ENCODE peak calls at places on chromosomes 13 and 19, in seven cellular contexts. H is MM.1S, M is IMR-90, T is neuronal stem cell, Y is fibroblast of lung, N is PC-3, W is hepatocyte. X is an unnamed sample. For H3K4me1 and H3K36me3, the result is how much of the 10 kb centered on the place peaks cover.

GRCh38 chr13:27973956-27974662 is 5.0 kb upstream of the CDX2 start:
- DNase-seq in N (no peak), M (no peak), T (no peak), W (no peak), Y (no peak), H (no peak), X (no peak)

GRCh38 chr13:102002271-102002670 is 399.6 kb downstream of the FGF14 start:
- DNase-seq in N (no peak), Y (peak), M (no peak), T (no peak), W (no peak), H (no peak), X (no peak)

GRCh38 chr19:16067205-16067938 is 8.9 kb upstream of the TPM4 start:
- DNase-seq in T (no peak), Y (peak), H (no peak), N (peak), M (peak), W (no peak), X (no peak)

GRCh38 chr13:110018009-110018408 is 231.6 kb upstream of the IRS2 start:
- DNase-seq in W (no peak), T (no peak), Y (peak), M (peak), N (peak), H (no peak), X (no peak)

GRCh38 chr19:5063873-5064645 is 95.1 kb downstream of the KDM4B start:
- DNase-seq in Y (no peak), W (no peak), H (no peak), T (no peak), N (no peak), M (no peak), X (no peak)

GRCh38 chr13:99120751-99121150 is 79.9 kb upstream of the UBAC2 start:
- DNase-seq in H (no peak), M (no peak), Y (no peak), N (no peak), T (no peak), W (no peak), X (no peak)

GRCh38 chr13:48235100-48235813 is 2.3 kb downstream of the ITM2B start:
- DNase-seq in M (peak), Y (peak), T (no peak), N (peak), W (peak), H (no peak), X (peak)

GRCh38 chr13:99370476-99371272 is 63.5 kb upstream of the GPR183 start:
- DNase-seq in W (no peak), H (no peak), T (no peak), Y (no peak), M (no peak), N (no peak), X (no peak)

GRCh38 chr13:93925976-93926375 is 553.5 kb downstream of the DCT start:
- DNase-seq in W (no peak), M (no peak), Y (no peak), H (no peak), N (no peak), T (no peak), X (no peak)

GRCh38 chr13:94595006-94595942 is 678 bp downstream of the TGDS start:
- DNase-seq in Y (peak), M (peak), T (peak), W (peak), N (peak), H (peak), X (peak)

GRCh38 chr19:53183146-53183545 is 10.0 kb downstream of the ZNF665 start:
- DNase-seq in T (no peak), N (peak), M (peak), H (no peak), W (no peak), Y (peak), X (no peak)

GRCh38 chr19:33040994-33041827 is 23.5 kb downstream of the RHPN2 start:
- DNase-seq in T (no peak), N (peak), Y (peak), W (peak), H (no peak), M (no peak), X (no peak)

GRCh38 chr13:99432637-99433542 is 68.4 kb upstream of the TM9SF2 start:
- DNase-seq in W (peak), Y (peak), N (peak), T (peak), H (peak), M (peak), X (peak)

GRCh38 chr19:31316201-31316951 is 32.9 kb downstream of the TSHZ3 start:
- DNase-seq in Y (peak), T (peak), H (no peak), W (no peak), M (peak), N (no peak), X (peak)

GRCh38 chr13:67283602-67284001 is 53.5 kb upstream of the PCDH9 start:
- DNase-seq in T (no peak), N (peak), W (peak), H (no peak), M (peak), Y (peak), X (no peak)

GRCh38 chr13:40149611-40150283 is 494.3 kb downstream of the COG6 start:
- DNase-seq in M (peak), T (no peak), Y (peak), H (no peak), N (peak), W (peak), X (no peak)

GRCh38 chr13:20851844-20852402 is 50.6 kb downstream of the XPO4 start:
- DNase-seq in W (no peak), H (no peak), N (no peak), Y (no peak), M (no peak), T (no peak), X (no peak)

GRCh38 chr13:29540799-29541198 is 54.7 kb downstream of the SLC7A1 start:
- DNase-seq in N (no peak), Y (no peak), T (no peak), M (no peak), W (no peak), H (no peak), X (no peak)

GRCh38 chr13:85332595-85332994 is 466.6 kb downstream of the SLITRK6 start:
- DNase-seq in Y (no peak), N (peak), T (no peak), W (no peak), M (no peak), H (no peak), X (no peak)
- H3K4me1 ChIP-seq in Y (under half), N (under half), T (under half), W (under half), M (under half), H (under half), X (under half)

GRCh38 chr13:76929320-76929719 is 19.0 kb upstream of the ACOD1 start:
- DNase-seq in H (no peak), W (no peak), N (no peak), M (no peak), Y (no peak), T (no peak), X (no peak)
- H2AFZ ChIP-seq in H (no peak), W (no peak), N (no peak), M (no peak), Y (no peak), T (no peak), X (no peak)

DNA sequence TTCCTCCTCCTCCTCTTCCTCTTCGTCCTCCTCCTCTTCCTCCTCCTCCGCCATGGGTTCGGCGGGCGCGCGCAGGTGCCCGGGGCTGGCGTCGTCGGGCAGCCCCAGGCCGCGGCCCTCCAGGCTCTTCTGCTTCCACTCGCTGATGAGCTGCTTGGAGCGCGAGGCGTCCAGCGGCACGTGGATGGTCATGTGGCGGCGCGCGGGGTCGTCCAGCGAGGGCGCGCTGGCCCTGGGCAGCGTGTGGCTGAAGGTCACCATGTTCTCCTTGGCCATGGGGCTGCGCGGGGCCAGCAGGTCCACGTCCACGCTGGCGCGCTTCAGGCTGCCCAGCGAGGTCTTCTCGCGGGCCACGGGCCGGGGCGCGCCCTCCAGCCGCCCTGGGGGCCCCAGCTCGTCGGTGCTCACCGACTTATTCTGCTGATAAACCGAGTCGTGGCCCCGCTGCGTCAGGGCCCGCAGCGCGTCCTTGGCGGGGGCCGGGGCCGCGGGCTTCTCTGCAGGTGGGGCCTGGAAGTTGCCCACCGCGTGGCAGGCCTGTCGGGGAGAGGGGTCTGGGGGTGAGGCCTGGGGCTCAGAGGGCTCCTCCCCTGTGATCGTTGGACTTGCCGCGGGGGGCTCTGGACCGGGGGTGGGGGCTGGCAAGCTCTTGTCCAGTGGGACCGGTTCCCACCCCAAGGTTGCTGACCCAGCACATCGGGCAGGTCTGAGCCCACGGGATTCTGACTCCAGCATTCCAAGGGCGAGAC is 8.2 kb downstream of the PLPPR3 start:
- DNase-seq in W (no peak), M (no peak), N (no peak), Y (no peak), T (no peak), H (no peak), X (no peak)
- H3K36me3 ChIP-seq in W (under half), M (half or more), N (under half), Y (under half), T (half or more), H (under half), X (under half)

GRCh38 chr13:55569514-55569913 is 1571.2 kb upstream of the PRR20A start:
- DNase-seq in T (no peak), W (no peak), M (no peak), Y (no peak), H (no peak), N (no peak), X (no peak)
- H3K4me1 ChIP-seq in T (under half), W (under half), M (under half), Y (under half), H (under half), N (under half), X (under half)

GRCh38 chr13:113139580-113139979 is 17.0 kb downstream of the F10 start:
- DNase-seq in H (no peak), W (no peak), T (no peak), Y (no peak), M (no peak), N (no peak), X (no peak)

GRCh38 chr13:113138792-113139551 is 16.4 kb downstream of the F10 start:
- DNase-seq in H (peak), T (no peak), Y (no peak), W (peak), M (no peak), N (no peak), X (no peak)

GRCh38 chr13:113129921-113130750 is 7.5 kb downstream of the F10 start:
- DNase-seq in W (no peak), Y (peak), N (no peak), H (no peak), T (no peak), M (no peak), X (no peak)

GRCh38 chr13:113137656-113138292 is 15.2 kb downstream of the F10 start:
- DNase-seq in T (no peak), H (no peak), Y (no peak), W (no peak), M (no peak), N (no peak), X (peak)

DNA sequence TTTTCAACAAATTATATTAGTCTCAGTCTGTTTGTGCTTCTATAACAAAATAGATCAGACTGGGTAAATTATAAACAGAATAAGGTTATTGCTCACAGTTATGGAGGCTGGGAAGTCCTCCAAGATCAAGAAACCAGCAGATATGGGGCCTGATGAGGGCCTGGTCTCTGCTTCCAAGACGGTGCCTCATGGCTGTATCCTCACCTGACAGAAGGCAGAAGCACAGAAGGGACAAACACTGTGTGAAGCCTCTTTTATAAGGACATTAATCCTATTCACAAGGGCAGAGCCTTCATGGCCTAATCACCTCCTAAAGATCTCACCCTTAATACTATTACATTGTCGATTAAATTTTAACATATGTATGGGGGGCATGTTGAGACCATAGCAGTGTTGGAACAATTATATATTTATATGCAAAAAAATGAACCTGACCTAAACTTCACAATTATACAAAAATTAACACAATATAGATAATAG is 12.7 kb downstream of the F10 start:
- DNase-seq in N (no peak), M (no peak), T (no peak), W (no peak), Y (no peak), H (no peak), X (no peak)
- H2AFZ ChIP-seq in N (no peak), M (no peak), T (no peak), W (no peak), Y (no peak), H (no peak), X (no peak)

DNA sequence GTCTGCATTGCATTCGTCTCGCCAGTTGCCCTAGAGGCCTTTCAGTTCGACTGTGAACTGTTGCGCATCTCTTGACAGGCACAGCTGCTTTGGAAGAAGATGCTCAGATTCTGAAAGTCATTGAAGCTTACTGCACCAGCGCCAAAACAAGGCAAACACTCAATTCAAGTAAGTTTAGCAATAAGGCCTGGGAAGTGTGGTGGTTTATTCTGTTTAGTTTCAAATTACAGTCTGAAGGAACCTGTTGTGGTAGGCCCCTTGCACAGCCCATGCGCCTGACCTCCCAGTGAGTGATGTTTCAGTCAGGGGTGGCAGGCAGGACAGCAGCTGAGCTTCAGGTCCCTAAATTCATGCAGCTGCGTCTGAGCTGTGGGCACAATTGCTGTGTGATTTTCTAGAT is 32.2 kb upstream of the TEX29 start:
- DNase-seq in M (no peak), T (no peak), W (no peak), Y (no peak), H (no peak), N (no peak), X (no peak)
- H3K36me3 ChIP-seq in M (half or more), T (half or more), W (under half), Y (under half), H (under half), N (under half), X (under half)

GRCh38 chr19:35143818-35144217 is 763 bp downstream of the FXYD7 start:
- DNase-seq in T (no peak), Y (no peak), N (no peak), H (no peak), W (no peak), M (no peak), X (no peak)

GRCh38 chr19:35142531-35143230 is 374 bp upstream of the FXYD7 start:
- DNase-seq in M (no peak), H (peak), W (peak), Y (no peak), T (no peak), N (peak), X (peak)

GRCh38 chr19:35141627-35142401 is 1.2 kb upstream of the FXYD7 start:
- DNase-seq in N (no peak), Y (peak), M (no peak), W (no peak), H (no peak), T (no peak), X (peak)

GRCh38 chr19:35144259-35144599 is 1.2 kb downstream of the FXYD7 start:
- DNase-seq in N (no peak), Y (no peak), H (no peak), T (no peak), W (no peak), M (no peak), X (peak)

DNA sequence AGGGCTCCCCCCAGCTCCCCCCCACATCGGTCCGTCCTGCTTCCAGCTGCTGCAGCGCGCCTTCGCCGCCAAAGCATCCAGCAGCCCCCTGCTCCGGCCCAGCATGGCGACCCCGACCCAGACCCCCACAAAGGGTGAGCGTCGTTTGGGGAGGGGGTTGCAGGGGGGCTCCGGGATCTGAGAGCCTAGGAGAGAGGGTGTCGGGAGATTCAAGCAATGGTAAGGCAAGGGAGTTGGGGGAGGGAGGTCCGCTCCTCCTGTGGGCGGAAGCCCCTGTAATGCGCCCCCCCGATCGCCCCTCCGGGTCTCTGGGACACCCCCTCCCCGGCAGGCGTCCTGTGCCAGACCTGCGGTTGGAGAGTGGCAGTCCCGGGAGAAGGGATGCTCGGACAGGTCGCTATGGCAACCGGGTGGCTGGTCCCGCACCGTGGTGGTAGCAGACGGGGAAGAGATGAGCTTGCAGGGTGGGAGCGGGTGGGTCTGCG is at the start of gene FXYD7:
- DNase-seq in H (no peak), Y (no peak), W (no peak), M (no peak), N (no peak), T (no peak), X (peak)
- H3K4me1 ChIP-seq in H (under half), Y (under half), W (under half), M (under half), N (under half), T (under half), X (under half)

GRCh38 chr19:1872807-1873523 is 9.6 kb upstream of the KLF16 start:
- DNase-seq in T (no peak), M (no peak), W (no peak), H (no peak), N (no peak), Y (no peak), X (no peak)

GRCh38 chr19:1873524-1874473 is 10.4 kb upstream of the KLF16 start:
- DNase-seq in M (no peak), W (no peak), Y (no peak), N (no peak), H (no peak), T (no peak), X (no peak)

GRCh38 chr19:1874554-1875185 is 10.6 kb downstream of the ABHD17A start:
- DNase-seq in T (no peak), M (no peak), H (no peak), Y (no peak), N (no peak), W (no peak), X (no peak)

GRCh38 chr19:1871630-1872029 is 8.3 kb upstream of the KLF16 start:
- DNase-seq in W (no peak), T (no peak), N (no peak), M (no peak), H (no peak), Y (no peak), X (no peak)

DNA sequence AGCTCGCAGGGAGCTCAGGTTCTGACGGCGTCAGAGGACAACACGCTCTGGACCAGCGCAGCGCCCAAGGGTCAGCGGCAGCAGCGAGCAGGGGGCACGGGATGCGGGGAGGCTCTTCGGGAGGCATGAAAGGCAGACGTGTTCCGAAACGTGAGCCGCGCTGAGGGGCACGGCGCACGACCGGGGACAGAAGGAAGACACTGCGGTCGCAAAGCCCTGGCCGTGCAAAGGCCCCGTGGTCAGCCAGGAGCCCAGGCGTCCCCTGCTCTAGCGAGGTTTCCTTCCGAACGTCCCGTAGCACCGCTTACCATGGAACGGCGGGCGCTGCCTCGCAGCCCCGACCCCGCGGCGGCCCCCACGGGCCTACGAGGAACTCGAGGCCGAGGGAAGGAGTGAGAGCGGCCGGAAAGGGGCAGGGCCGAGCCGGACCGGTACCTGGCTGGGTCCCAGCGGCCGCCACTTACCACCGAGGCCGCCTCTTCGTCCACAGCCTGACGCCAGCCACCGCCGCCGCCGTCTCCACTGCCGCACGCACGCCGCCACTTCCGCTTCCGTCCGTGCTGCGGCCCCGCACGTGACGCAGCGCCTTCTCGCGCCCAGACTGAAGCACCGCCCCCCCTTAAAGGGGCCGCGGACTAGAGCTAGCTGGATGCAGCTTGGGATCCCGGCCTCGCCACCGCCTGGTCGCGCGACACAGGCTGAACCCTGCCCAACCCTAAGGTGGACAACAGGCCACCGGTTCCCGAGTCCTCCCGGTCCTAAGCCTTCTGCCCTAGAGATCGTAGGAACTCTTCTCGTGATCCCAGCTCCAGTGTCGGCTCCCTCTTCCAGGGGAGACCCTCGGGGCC is 9.4 kb downstream of the ABHD17A start:
- DNase-seq in Y (peak), H (peak), M (peak), N (peak), W (peak), T (peak), X (peak)
- H2AFZ ChIP-seq in Y (peak), H (peak), M (peak), N (peak), W (no peak), T (peak), X (peak)

GRCh38 chr19:38727868-38728660 is 16.2 kb downstream of the CAPN12 start:
- DNase-seq in T (no peak), M (no peak), W (peak), H (no peak), N (no peak), Y (no peak), X (no peak)
- H3K36me3 ChIP-seq in T (half or more), M (half or more), W (under half), H (under half), N (under half), Y (half or more), X (under half)